ENCODE peak calls at places on chromosomes 1 and 21, in nine cellular contexts. Y is pancreas, R is SK-N-SH, U is psoas muscle, V is fibroblast of lung, Z is Peyer's patch, Q is H9, W is testis, K is PC-3. M is an unnamed sample.

GRCh38 chr1:35876988-35877387 is 6.0 kb upstream of the AGO1 start:
- DNase-seq in Y (no peak), R (no peak), U (no peak), V (no peak), Z (no peak), Q (no peak), W (peak), K (peak), M (peak)

GRCh38 chr1:179091691-179092165 is 9.9 kb downstream of the TOR3A start:
- DNase-seq in Y (peak), R (no peak), U (peak), V (no peak), Z (no peak), Q (no peak), W (peak), K (no peak), M (no peak)

GRCh38 chr1:36653850-36654249 is 171.1 kb upstream of the CSF3R start:
- DNase-seq in Y (no peak), R (no peak), U (peak), V (peak), Z (no peak), Q (no peak), W (peak), K (peak), M (no peak)

GRCh38 chr21:43893536-43894205 is 28.6 kb downstream of the AGPAT3 start:
- DNase-seq in Y (no peak), R (no peak), U (no peak), V (peak), Z (peak), Q (no peak), W (no peak), K (no peak), M (no peak)

GRCh38 chr1:209876091-209876800 is 48.5 kb downstream of the UTP25 start:
- DNase-seq in Y (no peak), R (no peak), U (no peak), V (peak), Z (no peak), Q (no peak), W (no peak), K (no peak), M (no peak)

GRCh38 chr1:84758968-84759491 is 68.8 kb upstream of the SSX2IP start:
- DNase-seq in Y (no peak), R (no peak), U (no peak), V (peak), Z (no peak), Q (no peak), W (peak), K (no peak), M (no peak)

GRCh38 chr1:25519624-25520023 is 23.8 kb upstream of the LDLRAP1 start:
- DNase-seq in Y (no peak), R (no peak), U (no peak), V (peak), Z (no peak), Q (no peak), W (no peak), K (peak), M (no peak)

GRCh38 chr21:33096426-33096825 is 26.5 kb downstream of the OLIG1 start:
- DNase-seq in Y (no peak), R (no peak), U (no peak), V (no peak), Z (no peak), Q (no peak), W (no peak), K (no peak), M (no peak)

GRCh38 chr1:245448858-245449534 is 294.2 kb downstream of the KIF26B start:
- DNase-seq in Y (no peak), R (no peak), U (no peak), V (peak), Z (no peak), Q (no peak), W (no peak), K (no peak), M (no peak)

GRCh38 chr1:32107742-32108661 is at the start of gene KPNA6:
- DNase-seq in Y (peak), R (peak), U (peak), V (peak), Z (peak), Q (peak), W (peak), K (peak), M (peak)

GRCh38 chr1:51792864-51793263 is 85.7 kb downstream of the NRDC start:
- DNase-seq in Y (no peak), R (no peak), U (no peak), V (peak), Z (no peak), Q (no peak), W (no peak), K (peak), M (no peak)

GRCh38 chr1:156504062-156504813 is 3.7 kb upstream of the MEF2D start:
- DNase-seq in Y (no peak), R (no peak), U (no peak), V (no peak), Z (peak), Q (no peak), W (no peak), K (peak), M (no peak)

GRCh38 chr1:229430761-229431269 is 3.1 kb downstream of the ACTA1 start:
- DNase-seq in Y (peak), R (no peak), U (peak), V (peak), Z (peak), Q (peak), W (peak), K (no peak), M (no peak)

GRCh38 chr1:21638531-21639341 is 30.4 kb downstream of the RAP1GAP start:
- DNase-seq in Y (peak), R (no peak), U (peak), V (peak), Z (peak), Q (no peak), W (no peak), K (peak), M (peak)

GRCh38 chr1:40745180-40745579 is 38.4 kb upstream of the KCNQ4 start:
- DNase-seq in Y (no peak), R (no peak), U (no peak), V (peak), Z (no peak), Q (no peak), W (no peak), K (no peak), M (no peak)

GRCh38 chr1:46466477-46467182 is 23.0 kb upstream of the DMBX1 start:
- DNase-seq in Y (no peak), R (peak), U (peak), V (peak), Z (no peak), Q (peak), W (peak), K (no peak), M (no peak)

GRCh38 chr1:196277860-196278259 is 330.4 kb downstream of the KCNT2 start:
- DNase-seq in Y (no peak), R (no peak), U (no peak), V (no peak), Z (no peak), Q (no peak), W (no peak), K (peak), M (no peak)

GRCh38 chr1:47444578-47445465 is 7.0 kb downstream of the FOXD2 start:
- DNase-seq in Y (no peak), R (peak), U (no peak), V (no peak), Z (peak), Q (peak), W (peak), K (no peak), M (peak)

GRCh38 chr1:87149166-87150065 is 179.3 kb upstream of the LMO4 start:
- DNase-seq in Y (no peak), R (peak), U (no peak), V (peak), Z (no peak), Q (peak), W (no peak), K (peak), M (peak)

GRCh38 chr1:109040627-109041613 is 982 bp downstream of the WDR47 start:
- DNase-seq in Y (no peak), R (peak), U (peak), V (peak), Z (no peak), Q (peak), W (no peak), K (peak), M (peak)

GRCh38 chr21:43315244-43316137 is 111.4 kb downstream of the SIK1 start:
- DNase-seq in Y (peak), R (no peak), U (peak), V (no peak), Z (no peak), Q (no peak), W (no peak), K (no peak), M (no peak)

GRCh38 chr1:19101244-19101643 is 108.8 kb downstream of the UBR4 start:
- DNase-seq in Y (no peak), R (no peak), U (no peak), V (no peak), Z (no peak), Q (no peak), W (no peak), K (peak), M (no peak)

GRCh38 chr21:30577766-30578165 is 12.4 kb downstream of the KRTAP22-2 start:
- DNase-seq in Y (no peak), R (no peak), U (no peak), V (no peak), Z (no peak), Q (no peak), W (no peak), K (peak), M (no peak)

GRCh38 chr1:12745126-12745991 is 641 bp upstream of the CFAP107 start:
- DNase-seq in Y (no peak), R (peak), U (no peak), V (no peak), Z (no peak), Q (no peak), W (no peak), K (no peak), M (no peak)

GRCh38 chr1:212161231-212161781 is 123.9 kb upstream of the PPP2R5A start:
- DNase-seq in Y (no peak), R (no peak), U (no peak), V (peak), Z (no peak), Q (no peak), W (no peak), K (peak), M (peak)

GRCh38 chr1:184419734-184420161 is 32.9 kb downstream of the C1orf21 start:
- DNase-seq in Y (no peak), R (no peak), U (no peak), V (no peak), Z (no peak), Q (no peak), W (no peak), K (peak), M (no peak)

GRCh38 chr1:228935855-228936727 is 200.8 kb downstream of the RHOU start:
- DNase-seq in Y (no peak), R (no peak), U (no peak), V (no peak), Z (peak), Q (no peak), W (no peak), K (no peak), M (no peak)

GRCh38 chr1:176193023-176193422 is 14.1 kb downstream of the COP1 start:
- DNase-seq in Y (no peak), R (no peak), U (no peak), V (peak), Z (no peak), Q (no peak), W (no peak), K (no peak), M (no peak)

GRCh38 chr1:202852163-202852904 is 36.6 kb downstream of the RABIF start:
- DNase-seq in Y (no peak), R (peak), U (no peak), V (peak), Z (no peak), Q (peak), W (peak), K (peak), M (peak)

GRCh38 chr21:35559128-35559831 is 501.0 kb downstream of the SETD4 start:
- DNase-seq in Y (no peak), R (peak), U (no peak), V (peak), Z (no peak), Q (no peak), W (no peak), K (no peak), M (no peak)

GRCh38 chr1:77134359-77134758 is 84.9 kb downstream of the PIGK start:
- DNase-seq in Y (no peak), R (no peak), U (no peak), V (no peak), Z (no peak), Q (no peak), W (no peak), K (peak), M (no peak)

GRCh38 chr21:36188081-36188681 is 31.6 kb downstream of the DOP1B start:
- DNase-seq in Y (peak), R (no peak), U (no peak), V (no peak), Z (peak), Q (no peak), W (no peak), K (peak), M (no peak)

GRCh38 chr1:161127649-161128048 is 4.8 kb downstream of the DEDD start:
- DNase-seq in Y (no peak), R (no peak), U (no peak), V (no peak), Z (no peak), Q (no peak), W (no peak), K (no peak), M (no peak)

GRCh38 chr1:168225476-168226190 is at the start of gene SFT2D2:
- DNase-seq in Y (peak), R (peak), U (peak), V (peak), Z (peak), Q (peak), W (peak), K (peak), M (peak)

DNA sequence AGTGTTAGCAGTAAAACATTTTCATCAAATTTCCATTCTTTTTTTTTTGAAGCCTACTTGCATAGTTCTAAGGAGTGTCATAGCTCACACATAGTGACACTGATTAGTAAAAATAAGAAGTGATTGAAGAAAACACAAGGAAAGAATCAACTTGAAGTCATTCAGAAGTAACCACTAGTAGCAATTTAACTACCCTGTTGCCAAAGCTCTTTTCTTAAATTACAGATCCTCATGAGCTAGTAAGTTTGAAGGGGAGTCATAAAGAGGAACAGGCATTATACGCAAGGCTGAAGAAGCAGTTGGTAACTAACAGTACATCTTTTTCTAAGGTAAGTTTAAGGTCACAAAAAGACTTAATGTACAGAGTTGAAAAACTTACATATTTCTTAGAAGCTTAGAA is 332.2 kb downstream of the CHRM3 start:
- DNase-seq in Y (no peak), R (no peak), U (no peak), V (no peak), Z (no peak), Q (no peak), W (no peak), K (no peak), M (no peak)
- H3K27ac ChIP-seq in Y (no peak), R (no peak), U (no peak), V (no peak), Z (peak), Q (no peak), W (no peak), K (no peak), M (no peak)

GRCh38 chr1:22903113-22903512 is 69.6 kb downstream of the LACTBL1 start:
- DNase-seq in Y (no peak), R (no peak), U (no peak), V (peak), Z (no peak), Q (no peak), W (no peak), K (peak), M (no peak)
- TF ChIP-seq CTCF in Y (no peak), R (no peak), U (no peak), V (no peak), Z (no peak), Q (no peak), W (no peak), K (no peak), M (no peak)

GRCh38 chr1:223077434-223077833 is 65.6 kb downstream of the TLR5 start:
- DNase-seq in Y (no peak), R (no peak), U (no peak), V (no peak), Z (no peak), Q (peak), W (no peak), K (no peak), M (no peak)
- H3K27ac ChIP-seq in Y (no peak), R (no peak), U (no peak), V (no peak), Z (no peak), Q (no peak), W (no peak), K (no peak), M (no peak)

GRCh38 chr1:219871427-219872057 is 56.8 kb downstream of the SLC30A10 start:
- DNase-seq in Y (no peak), R (no peak), U (no peak), V (no peak), Z (no peak), Q (no peak), W (no peak), K (no peak), M (no peak)

GRCh38 chr1:219882116-219882515 is 46.2 kb downstream of the SLC30A10 start:
- DNase-seq in Y (no peak), R (no peak), U (no peak), V (no peak), Z (no peak), Q (no peak), W (no peak), K (no peak), M (no peak)

GRCh38 chr1:219875860-219876259 is 52.5 kb downstream of the SLC30A10 start:
- DNase-seq in Y (no peak), R (no peak), U (no peak), V (no peak), Z (peak), Q (no peak), W (no peak), K (no peak), M (no peak)

GRCh38 chr1:219880765-219881457 is 47.4 kb downstream of the SLC30A10 start:
- DNase-seq in Y (no peak), R (no peak), U (no peak), V (peak), Z (no peak), Q (no peak), W (no peak), K (no peak), M (no peak)

DNA sequence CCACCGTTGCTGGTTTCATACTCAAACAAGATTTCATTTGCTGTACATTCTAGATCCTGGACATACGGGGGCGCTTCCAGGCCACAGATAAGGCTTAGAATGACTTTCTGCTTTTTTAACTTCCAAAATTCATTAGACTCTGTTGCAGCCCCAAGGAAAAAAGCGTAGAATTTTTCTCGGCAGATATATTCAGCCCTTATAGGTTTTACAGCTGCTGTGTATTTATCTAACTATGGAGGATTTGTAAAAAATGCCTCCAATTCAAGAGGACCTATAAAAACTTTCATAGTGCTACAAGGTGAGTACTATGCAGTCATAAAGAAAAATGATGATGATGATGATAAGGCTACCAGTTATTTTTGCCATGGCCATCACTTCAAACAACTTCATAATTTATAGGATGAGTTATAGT is 51.6 kb downstream of the SLC30A10 start:
- DNase-seq in Y (no peak), R (no peak), U (no peak), V (no peak), Z (no peak), Q (no peak), W (no peak), K (peak), M (peak)
- TF ChIP-seq CTCF in Y (no peak), R (peak), U (no peak), V (no peak), Z (peak), Q (peak), W (no peak), K (peak), M (no peak)

DNA sequence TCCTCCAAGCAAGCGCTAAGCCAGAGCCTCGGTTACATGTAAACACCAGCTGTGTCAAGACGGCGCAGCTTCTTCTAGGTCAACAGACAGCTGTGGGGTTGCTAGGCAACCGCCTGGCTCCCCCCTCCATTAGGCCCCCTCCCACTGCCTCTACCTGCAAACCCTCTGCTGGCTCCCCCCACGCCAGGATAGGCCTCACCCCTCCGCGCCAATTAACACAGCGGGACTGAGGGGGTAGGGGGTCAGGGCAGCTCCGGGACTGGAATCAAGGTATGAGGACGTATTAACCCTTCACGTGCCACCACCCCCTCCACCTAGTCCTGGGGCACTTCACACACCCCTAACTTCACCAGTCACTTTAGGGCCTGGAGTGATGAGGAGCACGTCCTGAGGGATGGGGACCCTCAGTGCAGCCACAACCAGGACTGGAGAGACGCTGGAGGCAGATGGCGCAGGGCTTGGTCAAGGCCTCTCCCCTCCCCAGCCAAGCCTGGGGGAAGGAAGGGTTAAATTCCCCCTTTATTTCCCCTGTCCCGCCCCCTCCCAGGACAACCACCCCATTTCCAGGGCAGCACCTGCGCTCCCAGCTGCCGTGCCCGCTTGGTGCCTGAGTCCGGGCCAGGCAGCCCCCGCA is 37.4 kb upstream of the WASF2 start:
- DNase-seq in Y (peak), R (peak), U (peak), V (no peak), Z (peak), Q (peak), W (peak), K (no peak), M (no peak)
- H3K27ac ChIP-seq in Y (no peak), R (no peak), U (peak), V (no peak), Z (peak), Q (no peak), W (peak), K (peak), M (peak)

DNA sequence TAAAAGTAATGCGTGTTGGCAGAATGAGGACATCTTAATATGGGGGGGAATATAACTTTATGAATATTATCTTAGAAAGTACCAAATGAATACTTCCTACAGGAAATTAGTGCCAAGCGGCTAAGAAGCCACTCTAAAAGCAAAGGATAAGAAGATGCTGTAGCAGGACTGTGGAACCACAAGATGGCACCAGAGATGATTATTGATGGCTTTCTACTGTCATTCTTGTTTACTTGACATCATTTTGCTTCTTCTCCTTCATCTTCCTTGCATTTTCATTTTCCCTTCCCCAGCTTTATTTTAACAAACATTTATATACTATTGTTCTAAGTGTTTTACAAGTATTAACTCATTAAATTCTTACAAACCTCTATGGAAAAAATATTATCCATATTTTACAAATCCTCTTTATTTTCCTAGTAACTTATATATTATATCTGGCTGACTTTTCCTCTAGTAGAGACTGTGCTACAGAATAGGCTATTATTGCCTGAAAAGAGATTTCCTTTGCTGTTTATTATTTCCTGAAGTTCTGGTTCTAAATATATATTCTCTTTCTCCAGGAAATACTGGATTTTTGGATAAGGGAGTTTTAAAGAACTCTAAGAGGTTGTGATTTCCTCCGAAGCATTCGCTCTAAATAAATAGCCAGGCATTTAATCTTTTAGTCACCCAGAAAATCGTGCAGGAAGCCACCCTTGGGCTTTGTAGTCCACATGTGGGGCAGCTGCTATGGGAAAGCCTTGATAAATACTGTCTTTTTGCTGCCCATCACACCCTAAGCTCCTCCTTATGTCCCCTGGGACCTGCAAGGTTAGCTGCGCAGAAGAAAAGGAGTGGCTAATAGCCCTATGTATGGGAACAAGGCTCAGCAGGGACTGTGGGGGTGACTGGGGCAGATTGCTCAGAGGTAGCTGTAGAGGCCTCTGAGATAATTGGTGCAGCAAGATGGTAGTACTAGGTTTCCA is 69.8 kb downstream of the TPR start:
- DNase-seq in Y (no peak), R (peak), U (no peak), V (peak), Z (no peak), Q (no peak), W (no peak), K (peak), M (peak)
- TF ChIP-seq CTCF in Y (no peak), R (peak), U (peak), V (peak), Z (peak), Q (peak), W (peak), K (peak), M (peak)

GRCh38 chr21:45551316-45551715 is 9.1 kb upstream of the SLC19A1 start:
- DNase-seq in Y (no peak), R (no peak), U (no peak), V (peak), Z (peak), Q (no peak), W (no peak), K (peak), M (peak)
- H3K27ac ChIP-seq in Y (no peak), R (no peak), U (no peak), V (no peak), Z (peak), Q (no peak), W (no peak), K (peak), M (no peak)

M was measured in RWPE1.